ENCODE peak calls at places on chromosome 17, in ten cellular contexts. U is H9; V is hepatocyte; I is RWPE2; R is CD4-positive, alpha-beta T cell; Y is RWPE1; T is IMR-90; C is H1; O is Peyer's patch; G is transverse colon. B is an unnamed sample.

GRCh38 chr17:48497103-48497502 is 33.7 kb downstream of the HOXB1 start:
- DNase-seq in U (no peak), V (no peak), I (no peak), R (no peak), Y (no peak), T (peak; percentile 89), C (no peak), O (no peak), G (no peak), B (no peak)

GRCh38 chr17:63984206-63984605 is 11.5 kb upstream of the SCN4A start:
- DNase-seq in U (no peak), V (no peak), I (no peak), R (no peak), Y (no peak), T (peak; percentile 38), C (no peak), O (no peak), G (no peak), B (no peak)

GRCh38 chr17:12789075-12789975 is at the start of gene ARHGAP44:
- DNase-seq in U (peak; percentile 92), V (peak; percentile 85), I (peak; percentile 63), R (no peak), Y (peak; percentile 48), T (peak; percentile 59), C (peak; percentile 86), O (peak; percentile 74), G (peak; percentile 73), B (peak; percentile 78)

GRCh38 chr17:7982666-7983065 is 19.7 kb upstream of the GUCY2D start:
- DNase-seq in U (no peak), V (no peak), I (no peak), R (no peak), Y (no peak), T (peak; percentile 14), C (no peak), O (no peak), G (no peak), B (no peak)

GRCh38 chr17:47733414-47734288 is 615 bp downstream of the TBX21 start:
- DNase-seq in U (peak; percentile 53), V (no peak), I (peak; percentile 45), R (no peak), Y (no peak), T (no peak), C (no peak), O (peak; percentile 49), G (no peak), B (peak; percentile 60)

GRCh38 chr17:79589669-79590270 is 21.1 kb downstream of the RBFOX3 start:
- DNase-seq in U (no peak), V (no peak), I (no peak), R (no peak), Y (no peak), T (no peak), C (no peak), O (no peak), G (no peak), B (no peak)

GRCh38 chr17:62781826-62782225 is 26.3 kb downstream of the MARCHF10 start:
- DNase-seq in U (peak; percentile 10), V (no peak), I (no peak), R (no peak), Y (peak; percentile 83), T (peak; percentile 36), C (no peak), O (no peak), G (no peak), B (no peak)

GRCh38 chr17:22435231-22435974 is 743.1 kb downstream of the KCNJ18 start:
- DNase-seq in U (no peak), V (no peak), I (no peak), R (no peak), Y (no peak), T (no peak), C (no peak), O (no peak), G (no peak), B (no peak)

GRCh38 chr17:16448490-16448889 is 33.1 kb downstream of the TRPV2 start:
- DNase-seq in U (no peak), V (no peak), I (no peak), R (no peak), Y (no peak), T (no peak), C (no peak), O (no peak), G (no peak), B (no peak)

GRCh38 chr17:48500435-48501426 is 30.1 kb downstream of the HOXB1 start:
- DNase-seq in U (peak; percentile 61), V (peak; percentile 48), I (no peak), R (no peak), Y (no peak), T (peak; percentile 64), C (no peak), O (no peak), G (peak; percentile 35), B (no peak)

GRCh38 chr17:34301986-34302385 is 16.4 kb downstream of the CCL11 start:
- DNase-seq in U (no peak), V (no peak), I (no peak), R (no peak), Y (no peak), T (peak; percentile 20), C (no peak), O (no peak), G (no peak), B (peak; percentile 14)

GRCh38 chr17:32833076-32833475 is 43.8 kb downstream of the MYO1D start:
- DNase-seq in U (no peak), V (no peak), I (no peak), R (no peak), Y (no peak), T (no peak), C (no peak), O (no peak), G (no peak), B (no peak)

DNA sequence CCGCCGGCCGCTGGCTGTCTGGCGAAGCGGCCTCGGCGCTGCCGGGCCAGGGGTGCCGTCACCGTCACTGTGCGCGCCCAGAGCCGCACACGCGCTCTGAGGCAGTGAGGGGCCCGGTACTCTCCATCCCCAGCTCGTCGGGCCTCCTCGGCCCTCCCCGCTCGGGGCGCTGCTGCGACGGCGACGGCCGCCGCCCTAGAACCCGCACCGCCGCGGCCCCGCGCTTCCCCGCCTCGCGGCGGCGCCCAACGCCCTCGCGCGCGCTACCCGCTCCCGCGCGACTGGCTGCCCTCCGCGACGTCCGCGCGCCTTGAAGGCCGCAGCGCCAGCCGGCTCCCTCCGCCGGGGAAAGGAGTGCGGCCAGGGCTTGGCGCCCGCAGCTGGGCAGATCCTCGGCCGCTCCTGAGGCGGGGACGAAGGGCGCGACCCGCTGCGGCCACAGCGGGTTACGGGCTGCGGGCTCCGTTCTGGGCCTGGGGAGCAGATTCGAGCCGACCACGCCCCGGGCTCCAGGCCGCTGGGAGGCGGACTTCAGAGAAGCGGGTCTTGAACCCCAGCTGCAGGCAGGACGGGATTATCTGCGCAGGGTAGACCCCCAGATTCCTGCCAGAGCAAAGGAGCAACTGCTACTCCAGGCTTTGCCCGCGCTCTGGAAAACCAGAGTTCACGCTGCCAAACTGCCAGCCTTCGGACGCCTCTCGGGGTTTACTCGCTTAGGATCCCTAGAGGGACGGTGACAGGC is at the start of gene ULK2:
- DNase-seq in U (peak; percentile 78), V (peak; percentile 89), I (no peak), R (peak; percentile 27), Y (peak; percentile 52), T (peak; percentile 69), C (peak; percentile 80), O (peak; percentile 65), G (peak; percentile 56), B (no peak)
- TF ChIP-seq CTCF in U (no peak), V (peak; percentile 3), I (peak; percentile 37), R (no peak), Y (peak; percentile 30), T (peak; percentile 37), C (peak; percentile 29), O (peak; percentile 10), G (no peak), B (no peak)

GRCh38 chr17:52287611-52288010 is 129.1 kb upstream of the CA10 start:
- DNase-seq in U (no peak), V (no peak), I (no peak), R (no peak), Y (no peak), T (no peak), C (no peak), O (no peak), G (no peak), B (no peak)
- H3K27ac ChIP-seq in U (no peak overlapping the region), V (no peak overlapping the region), I (no peak overlapping the region), R (no peak overlapping the region), Y (no peak overlapping the region), T (no peak overlapping the region), C (no peak overlapping the region), O (no peak overlapping the region), G (no peak overlapping the region), B (no peak overlapping the region)

GRCh38 chr17:39702901-39703893 is 3.3 kb downstream of the ERBB2 start:
- DNase-seq in U (no peak), V (no peak), I (no peak), R (no peak), Y (no peak), T (peak; percentile 11), C (no peak), O (no peak), G (no peak), B (no peak)
- TF ChIP-seq CTCF in U (no peak), V (no peak), I (no peak), R (no peak), Y (no peak), T (no peak), C (no peak), O (no peak), G (no peak), B (no peak)

DNA sequence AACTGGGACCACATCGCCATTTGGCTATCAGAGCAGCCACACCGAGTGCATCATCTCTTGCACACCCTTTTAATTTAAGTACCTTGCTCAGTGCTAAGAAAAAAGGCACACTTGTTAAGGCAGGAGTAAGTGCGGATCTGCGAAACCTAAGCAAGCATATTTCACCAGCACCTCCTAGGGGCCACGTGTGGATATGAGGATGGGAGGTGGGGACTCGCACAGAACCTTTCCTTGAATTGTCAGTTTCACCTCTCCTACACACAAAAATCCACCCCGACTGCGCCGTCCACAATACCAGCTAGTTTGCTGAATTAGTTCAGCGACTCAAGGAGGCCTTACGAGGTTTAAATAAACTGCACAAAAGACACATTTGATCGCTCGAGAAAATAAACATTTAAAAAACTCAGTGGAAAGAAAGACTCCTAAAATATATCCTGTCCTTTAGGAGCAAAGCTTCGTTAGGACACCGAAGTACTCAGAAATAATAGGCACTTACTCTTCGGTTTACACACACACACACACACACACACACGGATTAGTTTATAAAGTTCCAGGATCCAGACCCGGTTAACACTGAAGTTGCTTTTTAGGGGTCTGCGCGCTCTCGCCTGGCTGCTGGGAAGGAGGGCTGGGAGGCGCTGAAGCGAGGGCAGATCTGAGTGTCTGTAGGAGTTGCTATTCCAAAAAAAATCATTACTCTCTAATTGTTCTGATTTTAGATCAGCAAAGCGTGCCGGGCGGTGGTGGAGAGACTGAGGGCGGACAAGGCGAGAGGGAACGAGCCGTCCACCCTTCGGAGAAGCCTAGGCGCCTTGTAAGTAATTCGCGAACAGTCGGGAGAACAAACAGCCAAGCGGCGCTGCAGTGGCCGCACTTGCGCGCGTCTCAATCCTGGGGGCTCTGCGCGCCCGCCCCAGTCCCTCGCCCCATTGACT is 1.0 kb upstream of the KCNJ2 start:
- DNase-seq in U (peak; percentile 84), V (peak; percentile 81), I (no peak), R (no peak), Y (no peak), T (peak; percentile 81), C (peak; percentile 65), O (peak; percentile 76), G (peak; percentile 80), B (no peak)
- H3K27ac ChIP-seq in U (no peak overlapping the region), V (peak overlapping the region; percentile 61), I (no peak overlapping the region), R (no peak overlapping the region), Y (peak overlapping the region; percentile 80), T (peak overlapping the region; percentile 70), C (no peak overlapping the region), O (peak overlapping the region; percentile 89), G (peak overlapping the region; percentile 93), B (peak overlapping the region; percentile 46)